ENCODE peak calls at places on chromosome 2, in four cellular contexts. One of them, this sample, is unnamed.

GRCh38 chr2:201203916-201204654 is 21.1 kb downstream of the CASP10 start:
- DNase-seq in mesendoderm: no peak
- DNase-seq in HTR-8/SVneo: no peak
- DNase-seq in HS-27A: no peak
- DNase-seq in this sample: no peak

GRCh38 chr2:145186303-145186702 is 666.4 kb upstream of the ZEB2 start:
- DNase-seq in HTR-8/SVneo: no peak
- DNase-seq in mesendoderm: peak
- DNase-seq in HS-27A: no peak
- DNase-seq in this sample: no peak

GRCh38 chr2:170368370-170368769 is 190.4 kb downstream of the MYO3B start:
- DNase-seq in HS-27A: no peak
- DNase-seq in HTR-8/SVneo: no peak
- DNase-seq in mesendoderm: no peak
- DNase-seq in this sample: no peak

GRCh38 chr2:70678576-70679143 is 89.3 kb downstream of the ADD2 start:
- DNase-seq in HTR-8/SVneo: no peak
- DNase-seq in HS-27A: no peak
- DNase-seq in mesendoderm: no peak
- DNase-seq in this sample: no peak

GRCh38 chr2:139720056-139720455 is 939.9 kb upstream of the NXPH2 start:
- DNase-seq in mesendoderm: no peak
- DNase-seq in HTR-8/SVneo: no peak
- DNase-seq in HS-27A: no peak
- DNase-seq in this sample: no peak

GRCh38 chr2:157420771-157421323 is 23.0 kb downstream of the CYTIP start:
- DNase-seq in HS-27A: no peak
- DNase-seq in mesendoderm: no peak
- DNase-seq in HTR-8/SVneo: no peak
- DNase-seq in this sample: no peak

GRCh38 chr2:222797308-222797707 is 63.5 kb upstream of the ACSL3 start:
- DNase-seq in HS-27A: peak
- DNase-seq in mesendoderm: peak
- DNase-seq in HTR-8/SVneo: peak
- DNase-seq in this sample: no peak

GRCh38 chr2:24793752-24794477 is 690 bp downstream of the CENPO start:
- DNase-seq in HS-27A: no peak
- DNase-seq in mesendoderm: peak
- DNase-seq in HTR-8/SVneo: peak
- DNase-seq in this sample: peak

GRCh38 chr2:23221901-23222300 is 163.1 kb upstream of the KLHL29 start:
- DNase-seq in HTR-8/SVneo: no peak
- DNase-seq in HS-27A: no peak
- DNase-seq in mesendoderm: no peak
- DNase-seq in this sample: no peak

GRCh38 chr2:106161938-106162814 is 31.9 kb downstream of the UXS1 start:
- DNase-seq in mesendoderm: peak
- DNase-seq in HS-27A: no peak
- DNase-seq in HTR-8/SVneo: no peak
- DNase-seq in this sample: no peak